ENCODE peak calls at places on chromosomes 4 and X, in eight cellular contexts. Z is GM04504, H is pons, C is iPS-NIHi11, U is KG1, B is amniotic epithelial cell, S is iris pigment epithelial cell, I is ovary. X is an unnamed sample.

GRCh38 chrX:154541896-154542722 is 4.5 kb downstream of the G6PD start:
- DNase-seq in S (peak), U (peak), Z (peak), C (no peak), I (peak), B (peak), H (peak), X (peak)

GRCh38 chrX:118823263-118824172 is at the start of gene ZCCHC12:
- DNase-seq in C (peak), Z (no peak), S (peak), H (peak), B (peak), U (no peak), I (peak), X (peak)

GRCh38 chrX:109954955-109955354 is 48.0 kb upstream of the TMEM164 start:
- DNase-seq in U (no peak), Z (no peak), H (no peak), S (no peak), C (no peak), I (no peak), B (peak), X (no peak)

GRCh38 chr4:97910005-97910404 is 233.3 kb downstream of the STPG2 start:
- DNase-seq in U (no peak), I (no peak), H (no peak), S (no peak), C (peak), Z (no peak), B (no peak), X (no peak)

GRCh38 chrX:20445109-20445508 is 178.4 kb upstream of the RPS6KA3 start:
- DNase-seq in U (no peak), S (no peak), Z (no peak), H (no peak), I (no peak), B (no peak), C (no peak), X (no peak)

GRCh38 chr4:100109921-100110320 is 80.3 kb downstream of the DDIT4L start:
- DNase-seq in U (no peak), I (no peak), Z (no peak), C (no peak), S (no peak), H (no peak), B (no peak), X (no peak)

GRCh38 chrX:101452051-101452450 is 33.2 kb upstream of the ARMCX4 start:
- DNase-seq in Z (no peak), I (no peak), H (peak), U (no peak), C (no peak), S (peak), B (peak), X (peak)

GRCh38 chr4:87542734-87543312 is 13.6 kb upstream of the SPARCL1 start:
- DNase-seq in U (no peak), C (no peak), S (no peak), I (no peak), H (no peak), B (no peak), Z (no peak), X (no peak)

GRCh38 chr4:166091146-166091545 is 218.1 kb downstream of the TLL1 start:
- DNase-seq in H (no peak), Z (no peak), B (no peak), U (no peak), C (no peak), S (no peak), I (no peak), X (no peak)

X was measured in fibroblast of villous mesenchyme.